ENCODE peak calls at places on chromosomes 3 and 15, in seven cellular contexts. One of them, this sample, is unnamed.

GRCh38 chr15:51647128-51647562 is 24.6 kb upstream of the DMXL2 start:
- DNase-seq in neuronal stem cell: no peak
- DNase-seq in mesendoderm: no peak
- DNase-seq in H9: no peak
- DNase-seq in H1: no peak
- DNase-seq in IMR-90: peak
- DNase-seq in trophoblast cell: no peak
- DNase-seq in this sample: peak

GRCh38 chr15:51080286-51080685 is 14.4 kb downstream of the TNFAIP8L3 start:
- DNase-seq in H1: no peak
- DNase-seq in mesendoderm: no peak
- DNase-seq in trophoblast cell: no peak
- DNase-seq in IMR-90: no peak
- DNase-seq in H9: no peak
- DNase-seq in neuronal stem cell: no peak
- DNase-seq in this sample: no peak

GRCh38 chr15:82936966-82937647 is 15.4 kb downstream of the HOMER2 start:
- DNase-seq in neuronal stem cell: no peak
- DNase-seq in H1: no peak
- DNase-seq in IMR-90: peak
- DNase-seq in H9: no peak
- DNase-seq in trophoblast cell: peak
- DNase-seq in mesendoderm: no peak
- DNase-seq in this sample: no peak

GRCh38 chr15:34987182-34987488 is 952 bp downstream of the ZNF770 start:
- DNase-seq in H1: no peak
- DNase-seq in H9: no peak
- DNase-seq in mesendoderm: peak
- DNase-seq in neuronal stem cell: no peak
- DNase-seq in IMR-90: no peak
- DNase-seq in trophoblast cell: no peak
- DNase-seq in this sample: peak

GRCh38 chr15:56598991-56599390 is 134.1 kb upstream of the MNS1 start:
- DNase-seq in neuronal stem cell: no peak
- DNase-seq in H1: no peak
- DNase-seq in mesendoderm: no peak
- DNase-seq in trophoblast cell: no peak
- DNase-seq in IMR-90: peak
- DNase-seq in H9: no peak
- DNase-seq in this sample: no peak

GRCh38 chr15:29937956-29938355 is 115.7 kb upstream of the TJP1 start:
- DNase-seq in IMR-90: peak
- DNase-seq in neuronal stem cell: no peak
- DNase-seq in H9: no peak
- DNase-seq in H1: no peak
- DNase-seq in mesendoderm: no peak
- DNase-seq in trophoblast cell: peak
- DNase-seq in this sample: peak

GRCh38 chr15:51377038-51377761 is 35.7 kb downstream of the GLDN start:
- DNase-seq in neuronal stem cell: no peak
- DNase-seq in IMR-90: peak
- DNase-seq in H9: no peak
- DNase-seq in H1: no peak
- DNase-seq in mesendoderm: no peak
- DNase-seq in trophoblast cell: peak
- DNase-seq in this sample: peak

GRCh38 chr15:68441045-68441743 is 9.2 kb upstream of the ITGA11 start:
- DNase-seq in mesendoderm: no peak
- DNase-seq in trophoblast cell: no peak
- DNase-seq in IMR-90: peak
- DNase-seq in neuronal stem cell: no peak
- DNase-seq in H9: peak
- DNase-seq in H1: no peak
- DNase-seq in this sample: peak

GRCh38 chr15:51878446-51879386 is 49.3 kb downstream of the TMOD3 start:
- DNase-seq in H9: no peak
- DNase-seq in H1: no peak
- DNase-seq in neuronal stem cell: no peak
- DNase-seq in IMR-90: peak
- DNase-seq in mesendoderm: peak
- DNase-seq in trophoblast cell: no peak
- DNase-seq in this sample: peak

GRCh38 chr3:10549617-10550228 is 44.3 kb upstream of the ATP2B2 start:
- DNase-seq in mesendoderm: no peak
- DNase-seq in trophoblast cell: no peak
- DNase-seq in H1: no peak
- DNase-seq in neuronal stem cell: no peak
- DNase-seq in H9: peak
- DNase-seq in IMR-90: no peak
- DNase-seq in this sample: no peak

GRCh38 chr15:59456114-59456513 is 18.1 kb downstream of the FAM81A start:
- DNase-seq in mesendoderm: no peak
- DNase-seq in H9: no peak
- DNase-seq in neuronal stem cell: no peak
- DNase-seq in trophoblast cell: peak
- DNase-seq in IMR-90: no peak
- DNase-seq in H1: no peak
- DNase-seq in this sample: no peak

GRCh38 chr3:143067201-143067600 is 52.4 kb upstream of the CHST2 start:
- DNase-seq in neuronal stem cell: no peak
- DNase-seq in IMR-90: peak
- DNase-seq in trophoblast cell: no peak
- DNase-seq in H1: no peak
- DNase-seq in H9: no peak
- DNase-seq in mesendoderm: no peak
- DNase-seq in this sample: no peak

GRCh38 chr3:141368925-141369794 is 856 bp downstream of the ZBTB38 start:
- DNase-seq in trophoblast cell: peak
- DNase-seq in neuronal stem cell: no peak
- DNase-seq in IMR-90: peak
- DNase-seq in H9: no peak
- DNase-seq in H1: no peak
- DNase-seq in mesendoderm: no peak
- DNase-seq in this sample: peak

GRCh38 chr15:96117275-96117674 is 213.2 kb upstream of the NR2F2 start:
- DNase-seq in neuronal stem cell: no peak
- DNase-seq in trophoblast cell: no peak
- DNase-seq in mesendoderm: no peak
- DNase-seq in H1: no peak
- DNase-seq in H9: no peak
- DNase-seq in IMR-90: no peak
- DNase-seq in this sample: no peak

GRCh38 chr3:182118081-182118480 is 406.4 kb downstream of the SOX2 start:
- DNase-seq in H9: no peak
- DNase-seq in trophoblast cell: no peak
- DNase-seq in H1: no peak
- DNase-seq in mesendoderm: no peak
- DNase-seq in IMR-90: no peak
- DNase-seq in neuronal stem cell: no peak
- DNase-seq in this sample: peak

GRCh38 chr3:182117583-182117982 is 405.9 kb downstream of the SOX2 start:
- DNase-seq in neuronal stem cell: no peak
- DNase-seq in H9: no peak
- DNase-seq in H1: no peak
- DNase-seq in mesendoderm: no peak
- DNase-seq in IMR-90: no peak
- DNase-seq in trophoblast cell: no peak
- DNase-seq in this sample: no peak

GRCh38 chr3:182117131-182117530 is 405.4 kb downstream of the SOX2 start:
- DNase-seq in neuronal stem cell: no peak
- DNase-seq in H1: no peak
- DNase-seq in IMR-90: no peak
- DNase-seq in mesendoderm: no peak
- DNase-seq in trophoblast cell: no peak
- DNase-seq in H9: no peak
- DNase-seq in this sample: no peak

GRCh38 chr3:182115328-182116045 is 403.8 kb downstream of the SOX2 start:
- DNase-seq in H1: no peak
- DNase-seq in trophoblast cell: no peak
- DNase-seq in H9: no peak
- DNase-seq in IMR-90: no peak
- DNase-seq in mesendoderm: no peak
- DNase-seq in neuronal stem cell: no peak
- DNase-seq in this sample: no peak

DNA sequence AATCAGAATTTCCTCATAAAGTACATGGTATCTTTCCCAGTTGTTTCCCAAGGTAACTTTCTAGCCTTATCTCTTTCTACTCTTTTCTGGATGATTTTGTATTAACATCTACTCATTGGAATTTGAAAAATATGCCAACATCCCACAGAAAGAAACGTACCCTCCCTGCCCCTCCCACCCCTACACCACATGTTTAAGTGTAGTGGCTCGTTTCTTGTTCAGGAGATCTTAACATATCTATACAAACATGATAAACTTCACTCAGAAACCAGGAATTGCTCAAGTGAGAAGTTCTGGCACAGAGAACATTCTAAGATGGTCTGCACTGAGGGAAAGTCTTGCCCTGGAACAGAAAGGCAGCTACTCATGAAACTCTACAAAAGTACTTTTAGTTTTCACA is 404.7 kb downstream of the SOX2 start:
- DNase-seq in H9: no peak
- DNase-seq in mesendoderm: no peak
- DNase-seq in trophoblast cell: no peak
- DNase-seq in neuronal stem cell: no peak
- DNase-seq in H1: no peak
- DNase-seq in IMR-90: no peak
- DNase-seq in this sample: no peak
- H2BK5ac ChIP-seq in H9: no peak
- H2BK5ac ChIP-seq in mesendoderm: no peak
- H2BK5ac ChIP-seq in trophoblast cell: no peak
- H2BK5ac ChIP-seq in neuronal stem cell: no peak
- H2BK5ac ChIP-seq in H1: no peak
- H2BK5ac ChIP-seq in IMR-90: no peak
- H2BK5ac ChIP-seq in this sample: no peak

GRCh38 chr3:29751647-29752263 is 470.9 kb downstream of the RBMS3 start:
- DNase-seq in H1: no peak
- DNase-seq in mesendoderm: peak
- DNase-seq in neuronal stem cell: no peak
- DNase-seq in H9: no peak
- DNase-seq in IMR-90: no peak
- DNase-seq in trophoblast cell: no peak
- DNase-seq in this sample: no peak
- H2BK5ac ChIP-seq in H1: no peak
- H2BK5ac ChIP-seq in mesendoderm: no peak
- H2BK5ac ChIP-seq in neuronal stem cell: peak
- H2BK5ac ChIP-seq in H9: no peak
- H2BK5ac ChIP-seq in IMR-90: no peak
- H2BK5ac ChIP-seq in trophoblast cell: no peak
- H2BK5ac ChIP-seq in this sample: no peak

GRCh38 chr3:101340591-101340990 is 20.2 kb upstream of the IMPG2 start:
- DNase-seq in trophoblast cell: no peak
- DNase-seq in H1: no peak
- DNase-seq in neuronal stem cell: no peak
- DNase-seq in IMR-90: peak
- DNase-seq in mesendoderm: no peak
- DNase-seq in H9: no peak
- DNase-seq in this sample: no peak
- H2BK5ac ChIP-seq in trophoblast cell: no peak
- H2BK5ac ChIP-seq in H1: no peak
- H2BK5ac ChIP-seq in neuronal stem cell: no peak
- H2BK5ac ChIP-seq in IMR-90: no peak
- H2BK5ac ChIP-seq in mesendoderm: no peak
- H2BK5ac ChIP-seq in H9: no peak
- H2BK5ac ChIP-seq in this sample: no peak

GRCh38 chr3:59605944-59606534 is 556.2 kb upstream of the CFAP20DC start:
- DNase-seq in IMR-90: no peak
- DNase-seq in mesendoderm: no peak
- DNase-seq in H1: no peak
- DNase-seq in trophoblast cell: no peak
- DNase-seq in neuronal stem cell: no peak
- DNase-seq in H9: no peak
- DNase-seq in this sample: no peak

GRCh38 chr3:59607628-59608027 is 557.8 kb upstream of the CFAP20DC start:
- DNase-seq in mesendoderm: peak
- DNase-seq in H9: no peak
- DNase-seq in H1: no peak
- DNase-seq in IMR-90: peak
- DNase-seq in neuronal stem cell: no peak
- DNase-seq in trophoblast cell: peak
- DNase-seq in this sample: peak

GRCh38 chr3:59608356-59608755 is 558.5 kb upstream of the CFAP20DC start:
- DNase-seq in mesendoderm: no peak
- DNase-seq in H9: no peak
- DNase-seq in H1: no peak
- DNase-seq in trophoblast cell: no peak
- DNase-seq in neuronal stem cell: no peak
- DNase-seq in IMR-90: no peak
- DNase-seq in this sample: no peak

GRCh38 chr3:59605318-59605717 is 555.5 kb upstream of the CFAP20DC start:
- DNase-seq in trophoblast cell: no peak
- DNase-seq in neuronal stem cell: no peak
- DNase-seq in IMR-90: no peak
- DNase-seq in H9: no peak
- DNase-seq in H1: no peak
- DNase-seq in mesendoderm: no peak
- DNase-seq in this sample: no peak

GRCh38 chr3:59606638-59607262 is 556.9 kb upstream of the CFAP20DC start:
- DNase-seq in neuronal stem cell: no peak
- DNase-seq in H1: no peak
- DNase-seq in IMR-90: no peak
- DNase-seq in mesendoderm: no peak
- DNase-seq in H9: no peak
- DNase-seq in trophoblast cell: no peak
- DNase-seq in this sample: no peak
- H2BK5ac ChIP-seq in neuronal stem cell: no peak
- H2BK5ac ChIP-seq in H1: no peak
- H2BK5ac ChIP-seq in IMR-90: no peak
- H2BK5ac ChIP-seq in mesendoderm: no peak
- H2BK5ac ChIP-seq in H9: no peak
- H2BK5ac ChIP-seq in trophoblast cell: no peak
- H2BK5ac ChIP-seq in this sample: no peak

GRCh38 chr3:97742036-97742435 is 22.5 kb upstream of the ARL6 start:
- DNase-seq in neuronal stem cell: no peak
- DNase-seq in H9: no peak
- DNase-seq in IMR-90: no peak
- DNase-seq in H1: no peak
- DNase-seq in trophoblast cell: no peak
- DNase-seq in mesendoderm: no peak
- DNase-seq in this sample: no peak
- H2BK5ac ChIP-seq in neuronal stem cell: no peak
- H2BK5ac ChIP-seq in H9: no peak
- H2BK5ac ChIP-seq in IMR-90: no peak
- H2BK5ac ChIP-seq in H1: no peak
- H2BK5ac ChIP-seq in trophoblast cell: no peak
- H2BK5ac ChIP-seq in mesendoderm: no peak
- H2BK5ac ChIP-seq in this sample: no peak